ENCODE peak calls at places on chromosomes 6 and 20, in ten cellular contexts. T, O, I, J, R, G, L, K, U and V are unnamed samples.

GRCh38 chr6:83467620-83468036 is 36.8 kb upstream of the ME1 start:
- DNase-seq in L (no peak), J (no peak), U (no peak), G (no peak), I (no peak), K (no peak), O (no peak), R (no peak), T (no peak), V (no peak)

GRCh38 chr6:15948930-15949900 is 179.7 kb upstream of the MYLIP start:
- DNase-seq in U (no peak), O (no peak), L (no peak), R (no peak), K (peak; percentile 77), G (peak; percentile 43), I (peak; percentile 70), J (peak; percentile 24), T (peak; percentile 42), V (no peak)

GRCh38 chr6:143694560-143694959 is 16.8 kb downstream of the PHACTR2 start:
- DNase-seq in J (no peak), K (no peak), R (no peak), L (no peak), G (no peak), U (no peak), O (no peak), I (no peak), T (no peak), V (no peak)

GRCh38 chr20:48476854-48477253 is 350.9 kb downstream of the PREX1 start:
- DNase-seq in T (no peak), K (peak; percentile 24), R (no peak), L (no peak), J (no peak), U (no peak), O (no peak), G (no peak), I (peak; percentile 10), V (no peak)

GRCh38 chr20:53034899-53035298 is 62.7 kb downstream of the TSHZ2 start:
- DNase-seq in J (no peak), K (no peak), I (no peak), O (peak; percentile 15), T (no peak), R (no peak), L (no peak), G (no peak), U (no peak), V (no peak)

GRCh38 chr6:21947751-21948386 is 349.0 kb downstream of the PRL start:
- DNase-seq in T (no peak), U (no peak), I (no peak), L (no peak), O (no peak), K (no peak), J (no peak), G (peak; percentile 44), R (no peak), V (no peak)

GRCh38 chr6:28941681-28942448 is 18.1 kb upstream of the TRIM27 start:
- DNase-seq in L (no peak), U (no peak), R (no peak), O (no peak), G (no peak), T (no peak), I (no peak), K (no peak), J (peak; percentile 58), V (no peak)

GRCh38 chr6:167588181-167588919 is 238.4 kb upstream of the AFDN start:
- DNase-seq in U (no peak), L (no peak), R (peak; percentile 47), I (no peak), G (no peak), J (no peak), T (no peak), K (peak; percentile 77), O (no peak), V (no peak)

GRCh38 chr6:158002249-158002950 is 20.7 kb downstream of the SYNJ2 start:
- DNase-seq in J (peak; percentile 75), T (no peak), K (no peak), G (no peak), I (peak; percentile 75), O (no peak), L (no peak), U (no peak), R (no peak), V (no peak)

GRCh38 chr20:8293791-8294190 is 161.7 kb downstream of the PLCB1 start:
- DNase-seq in R (no peak), T (no peak), G (no peak), L (no peak), I (no peak), U (no peak), K (no peak), J (no peak), O (no peak), V (no peak)

GRCh38 chr20:24674921-24675605 is 205.6 kb downstream of the SYNDIG1 start:
- DNase-seq in K (no peak), U (no peak), T (no peak), I (no peak), O (no peak), R (no peak), L (no peak), J (no peak), G (no peak), V (no peak)

GRCh38 chr20:56706867-56707360 is 77.8 kb downstream of the TFAP2C start:
- DNase-seq in R (no peak), T (no peak), U (no peak), G (no peak), O (no peak), J (no peak), I (no peak), K (no peak), L (no peak), V (no peak)

GRCh38 chr6:43199912-43200311 is 17.9 kb downstream of the CUL9 start:
- DNase-seq in G (no peak), T (no peak), U (no peak), O (no peak), J (no peak), I (no peak), K (no peak), L (no peak), R (no peak), V (no peak)

GRCh38 chr6:134424131-134424794 is 106.4 kb upstream of the SGK1 start:
- DNase-seq in I (no peak), R (no peak), K (no peak), J (no peak), U (no peak), G (no peak), T (no peak), O (no peak), L (no peak), V (no peak)

GRCh38 chr6:24985313-24985712 is 49.6 kb upstream of the RIPOR2 start:
- DNase-seq in U (peak; percentile 53), T (peak; percentile 67), R (no peak), J (peak; percentile 24), K (no peak), O (no peak), I (no peak), L (no peak), G (no peak), V (no peak)

GRCh38 chr20:35171753-35172433 is at the start of gene PROCR:
- DNase-seq in K (no peak), L (peak; percentile 91), U (peak; percentile 23), O (no peak), J (peak; percentile 86), I (peak; percentile 95), T (peak; percentile 92), R (peak; percentile 94), G (peak; percentile 93), V (peak; percentile 50)

GRCh38 chr6:135449246-135449645 is 48.3 kb downstream of the AHI1 start:
- DNase-seq in G (no peak), R (no peak), U (no peak), I (no peak), O (no peak), J (no peak), T (no peak), L (no peak), K (no peak), V (no peak)

DNA sequence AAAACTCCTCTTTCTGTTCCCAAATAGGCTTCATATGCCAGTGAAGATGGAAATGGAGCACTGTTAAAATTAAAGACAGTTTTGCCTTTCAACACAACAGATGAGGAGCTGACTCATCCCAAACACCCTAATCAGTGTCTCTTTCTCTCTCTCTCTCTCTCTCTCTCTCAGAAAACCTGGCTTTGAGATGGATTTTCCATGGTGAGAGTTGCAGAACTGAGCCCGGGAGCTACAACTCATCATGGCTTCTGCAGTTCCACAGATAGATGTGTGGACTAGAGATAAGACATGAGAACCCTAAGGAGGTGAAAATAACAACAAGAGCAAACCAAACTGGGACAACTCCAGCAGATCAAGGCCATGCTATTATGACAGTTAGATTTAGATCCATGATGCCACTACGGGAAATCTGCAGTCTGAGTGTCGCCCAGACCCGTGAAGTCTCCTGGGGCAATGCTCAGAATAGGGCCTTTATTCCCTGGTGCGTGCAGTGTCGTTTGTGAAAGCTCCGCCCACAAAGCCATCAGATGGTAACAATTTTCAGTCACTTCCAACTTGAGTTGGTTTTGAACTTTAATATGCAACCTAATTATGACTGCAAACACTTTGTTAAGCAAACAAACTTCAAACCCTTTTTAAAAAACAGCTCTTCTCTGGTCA is 338.2 kb upstream of the PREP start:
- DNase-seq in I (no peak), T (no peak), L (no peak), R (no peak), O (no peak), G (peak; percentile 13), J (no peak), K (no peak), U (no peak), V (no peak)
- H3K4me1 ChIP-seq in I (no peaks in the 10 kb centered on the region), T (peaks cover 3% of the 10 kb centered on the region), L (no peaks in the 10 kb centered on the region), R (no peaks in the 10 kb centered on the region), O (no peaks in the 10 kb centered on the region), G (no peaks in the 10 kb centered on the region), J (no peaks in the 10 kb centered on the region), K (no peaks in the 10 kb centered on the region), U (no peaks in the 10 kb centered on the region), V (no peaks in the 10 kb centered on the region)

GRCh38 chr6:52306972-52307849 is 22.7 kb upstream of the MCM3 start:
- DNase-seq in J (no peak), G (no peak), K (no peak), O (no peak), R (peak; percentile 84), U (no peak), L (no peak), T (peak; percentile 61), I (no peak), V (no peak)
- H3K4me1 ChIP-seq in J (no peaks in the 10 kb centered on the region), G (peaks cover 3% of the 10 kb centered on the region), K (peaks cover 57% of the 10 kb centered on the region), O (peaks cover 78% of the 10 kb centered on the region), R (peaks cover 17% of the 10 kb centered on the region), U (peaks cover 4% of the 10 kb centered on the region), L (no peaks in the 10 kb centered on the region), T (no peaks in the 10 kb centered on the region), I (peaks cover 2% of the 10 kb centered on the region), V (no peaks in the 10 kb centered on the region)

GRCh38 chr6:148247386-148248063 is 95.1 kb upstream of the SASH1 start:
- DNase-seq in R (no peak), G (no peak), K (no peak), J (no peak), T (no peak), I (no peak), U (no peak), O (no peak), L (no peak), V (no peak)
- H3K4me1 ChIP-seq in R (no peaks in the 10 kb centered on the region), G (no peaks in the 10 kb centered on the region), K (no peaks in the 10 kb centered on the region), J (no peaks in the 10 kb centered on the region), T (no peaks in the 10 kb centered on the region), I (no peaks in the 10 kb centered on the region), U (peaks cover 11% of the 10 kb centered on the region), O (no peaks in the 10 kb centered on the region), L (no peaks in the 10 kb centered on the region), V (no peaks in the 10 kb centered on the region)

DNA sequence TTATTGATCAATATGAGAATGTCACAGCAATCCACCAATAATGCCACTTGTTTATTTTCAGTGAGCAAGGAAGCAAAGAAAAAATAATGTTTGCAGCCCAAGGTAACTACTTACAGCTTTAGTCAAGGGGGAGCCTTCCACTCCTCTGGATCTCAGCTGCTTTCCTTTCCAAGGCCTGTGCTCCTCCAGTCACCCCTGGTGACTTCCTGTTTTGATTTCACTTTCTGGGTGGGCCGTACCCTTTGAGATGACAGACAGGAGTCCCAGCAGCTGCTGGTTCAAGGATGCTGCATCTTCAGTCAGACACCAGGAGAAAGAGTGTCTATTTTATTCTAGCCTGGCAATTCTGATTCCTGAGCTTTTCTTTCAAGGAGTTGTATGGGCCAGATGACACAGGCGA is 5.6 kb upstream of the VNN2 start:
- DNase-seq in T (no peak), G (peak; percentile 45), J (no peak), R (no peak), L (no peak), K (no peak), U (no peak), I (peak; percentile 18), O (peak; percentile 54), V (no peak)
- H3K4me1 ChIP-seq in T (no peaks in the 10 kb centered on the region), G (peaks cover 8% of the 10 kb centered on the region), J (no peaks in the 10 kb centered on the region), R (no peaks in the 10 kb centered on the region), L (no peaks in the 10 kb centered on the region), K (no peaks in the 10 kb centered on the region), U (no peaks in the 10 kb centered on the region), I (no peaks in the 10 kb centered on the region), O (peaks cover 20% of the 10 kb centered on the region), V (no peaks in the 10 kb centered on the region)